ENCODE peak calls at places on chromosomes 13 and 19, in eight cellular contexts. One of them, this sample, is unnamed.

GRCh38 chr19:28633223-28634030 is 579.5 kb downstream of the UQCRFS1 start:
- DNase-seq in stimulated activated CD4-positive, alpha-beta T cell treated with anti-CD3 and anti-CD28 coated beads, Interleukin-1b, Interleukin-23, amount 100 ng/mL, for 1 hour: no peak
- DNase-seq in left kidney: peak; percentile 82
- DNase-seq in activated naive CD4-positive, alpha-beta T cell: peak; percentile 12
- DNase-seq in fibroblast of lung: peak; percentile 38
- DNase-seq in uterus: no peak
- DNase-seq in activated CD4-positive, alpha-beta T cell treated with anti-CD3 and anti-CD28 coated beads for 48 hours: peak; percentile 61
- DNase-seq in lower leg skin: no peak
- DNase-seq in this sample: peak; percentile 72

GRCh38 chr13:43988302-43988701 is 108.6 kb downstream of the LACC1 start:
- DNase-seq in lower leg skin: no peak
- DNase-seq in activated CD4-positive, alpha-beta T cell treated with anti-CD3 and anti-CD28 coated beads for 48 hours: no peak
- DNase-seq in stimulated activated CD4-positive, alpha-beta T cell treated with anti-CD3 and anti-CD28 coated beads, Interleukin-1b, Interleukin-23, amount 100 ng/mL, for 1 hour: no peak
- DNase-seq in uterus: no peak
- DNase-seq in activated naive CD4-positive, alpha-beta T cell: no peak
- DNase-seq in left kidney: no peak
- DNase-seq in fibroblast of lung: no peak
- DNase-seq in this sample: no peak

GRCh38 chr19:31139871-31140505 is 209.2 kb downstream of the TSHZ3 start:
- DNase-seq in fibroblast of lung: peak; percentile 67
- DNase-seq in lower leg skin: peak; percentile 26
- DNase-seq in uterus: no peak
- DNase-seq in left kidney: peak; percentile 67
- DNase-seq in activated naive CD4-positive, alpha-beta T cell: no peak
- DNase-seq in activated CD4-positive, alpha-beta T cell treated with anti-CD3 and anti-CD28 coated beads for 48 hours: no peak
- DNase-seq in stimulated activated CD4-positive, alpha-beta T cell treated with anti-CD3 and anti-CD28 coated beads, Interleukin-1b, Interleukin-23, amount 100 ng/mL, for 1 hour: no peak
- DNase-seq in this sample: no peak

GRCh38 chr19:35236638-35237400 is 8.3 kb upstream of the FAM187B start:
- DNase-seq in stimulated activated CD4-positive, alpha-beta T cell treated with anti-CD3 and anti-CD28 coated beads, Interleukin-1b, Interleukin-23, amount 100 ng/mL, for 1 hour: no peak
- DNase-seq in lower leg skin: peak; percentile 46
- DNase-seq in activated CD4-positive, alpha-beta T cell treated with anti-CD3 and anti-CD28 coated beads for 48 hours: no peak
- DNase-seq in fibroblast of lung: no peak
- DNase-seq in left kidney: no peak
- DNase-seq in uterus: no peak
- DNase-seq in activated naive CD4-positive, alpha-beta T cell: no peak
- DNase-seq in this sample: no peak

GRCh38 chr13:50384724-50385123 is 369.5 kb downstream of the KCNRG start:
- DNase-seq in uterus: no peak
- DNase-seq in activated CD4-positive, alpha-beta T cell treated with anti-CD3 and anti-CD28 coated beads for 48 hours: no peak
- DNase-seq in left kidney: no peak
- DNase-seq in fibroblast of lung: no peak
- DNase-seq in stimulated activated CD4-positive, alpha-beta T cell treated with anti-CD3 and anti-CD28 coated beads, Interleukin-1b, Interleukin-23, amount 100 ng/mL, for 1 hour: no peak
- DNase-seq in activated naive CD4-positive, alpha-beta T cell: no peak
- DNase-seq in lower leg skin: no peak
- DNase-seq in this sample: no peak

GRCh38 chr19:2619076-2619475 is 83.4 kb downstream of the GNG7 start:
- DNase-seq in lower leg skin: no peak
- DNase-seq in uterus: no peak
- DNase-seq in stimulated activated CD4-positive, alpha-beta T cell treated with anti-CD3 and anti-CD28 coated beads, Interleukin-1b, Interleukin-23, amount 100 ng/mL, for 1 hour: no peak
- DNase-seq in activated naive CD4-positive, alpha-beta T cell: no peak
- DNase-seq in activated CD4-positive, alpha-beta T cell treated with anti-CD3 and anti-CD28 coated beads for 48 hours: no peak
- DNase-seq in left kidney: no peak
- DNase-seq in fibroblast of lung: peak; percentile 30
- DNase-seq in this sample: no peak

GRCh38 chr13:71033026-71033425 is 834.0 kb downstream of the DACH1 start:
- DNase-seq in fibroblast of lung: no peak
- DNase-seq in activated CD4-positive, alpha-beta T cell treated with anti-CD3 and anti-CD28 coated beads for 48 hours: no peak
- DNase-seq in uterus: no peak
- DNase-seq in lower leg skin: no peak
- DNase-seq in stimulated activated CD4-positive, alpha-beta T cell treated with anti-CD3 and anti-CD28 coated beads, Interleukin-1b, Interleukin-23, amount 100 ng/mL, for 1 hour: no peak
- DNase-seq in left kidney: no peak
- DNase-seq in activated naive CD4-positive, alpha-beta T cell: no peak
- DNase-seq in this sample: no peak

GRCh38 chr13:41974262-41974900 is 13.5 kb upstream of the VWA8 start:
- DNase-seq in lower leg skin: no peak
- DNase-seq in stimulated activated CD4-positive, alpha-beta T cell treated with anti-CD3 and anti-CD28 coated beads, Interleukin-1b, Interleukin-23, amount 100 ng/mL, for 1 hour: no peak
- DNase-seq in uterus: no peak
- DNase-seq in fibroblast of lung: no peak
- DNase-seq in activated naive CD4-positive, alpha-beta T cell: no peak
- DNase-seq in left kidney: no peak
- DNase-seq in activated CD4-positive, alpha-beta T cell treated with anti-CD3 and anti-CD28 coated beads for 48 hours: no peak
- DNase-seq in this sample: no peak

GRCh38 chr13:90320663-90321062 is 1026.8 kb upstream of the MIR17HG start:
- DNase-seq in lower leg skin: no peak
- DNase-seq in stimulated activated CD4-positive, alpha-beta T cell treated with anti-CD3 and anti-CD28 coated beads, Interleukin-1b, Interleukin-23, amount 100 ng/mL, for 1 hour: no peak
- DNase-seq in uterus: no peak
- DNase-seq in fibroblast of lung: no peak
- DNase-seq in activated naive CD4-positive, alpha-beta T cell: no peak
- DNase-seq in left kidney: no peak
- DNase-seq in activated CD4-positive, alpha-beta T cell treated with anti-CD3 and anti-CD28 coated beads for 48 hours: no peak
- DNase-seq in this sample: no peak

GRCh38 chr19:38561053-38561606 is 56.6 kb downstream of the MAP4K1 start:
- DNase-seq in stimulated activated CD4-positive, alpha-beta T cell treated with anti-CD3 and anti-CD28 coated beads, Interleukin-1b, Interleukin-23, amount 100 ng/mL, for 1 hour: no peak
- DNase-seq in lower leg skin: no peak
- DNase-seq in activated naive CD4-positive, alpha-beta T cell: no peak
- DNase-seq in fibroblast of lung: no peak
- DNase-seq in activated CD4-positive, alpha-beta T cell treated with anti-CD3 and anti-CD28 coated beads for 48 hours: no peak
- DNase-seq in left kidney: no peak
- DNase-seq in uterus: no peak
- DNase-seq in this sample: no peak

GRCh38 chr13:33125821-33126570 is 109.8 kb downstream of the KL start:
- DNase-seq in fibroblast of lung: peak; percentile 95
- DNase-seq in uterus: peak; percentile 86
- DNase-seq in left kidney: peak; percentile 60
- DNase-seq in stimulated activated CD4-positive, alpha-beta T cell treated with anti-CD3 and anti-CD28 coated beads, Interleukin-1b, Interleukin-23, amount 100 ng/mL, for 1 hour: no peak
- DNase-seq in activated CD4-positive, alpha-beta T cell treated with anti-CD3 and anti-CD28 coated beads for 48 hours: no peak
- DNase-seq in activated naive CD4-positive, alpha-beta T cell: no peak
- DNase-seq in lower leg skin: peak; percentile 89
- DNase-seq in this sample: no peak

GRCh38 chr13:45374917-45375316 is 33.9 kb upstream of the TPT1 start:
- DNase-seq in left kidney: no peak
- DNase-seq in uterus: no peak
- DNase-seq in fibroblast of lung: no peak
- DNase-seq in activated CD4-positive, alpha-beta T cell treated with anti-CD3 and anti-CD28 coated beads for 48 hours: no peak
- DNase-seq in stimulated activated CD4-positive, alpha-beta T cell treated with anti-CD3 and anti-CD28 coated beads, Interleukin-1b, Interleukin-23, amount 100 ng/mL, for 1 hour: no peak
- DNase-seq in activated naive CD4-positive, alpha-beta T cell: no peak
- DNase-seq in lower leg skin: no peak
- DNase-seq in this sample: no peak

GRCh38 chr19:40284501-40285352 is at the start of gene AKT2:
- DNase-seq in fibroblast of lung: peak; percentile 49
- DNase-seq in left kidney: peak; percentile 94
- DNase-seq in uterus: peak; percentile 64
- DNase-seq in stimulated activated CD4-positive, alpha-beta T cell treated with anti-CD3 and anti-CD28 coated beads, Interleukin-1b, Interleukin-23, amount 100 ng/mL, for 1 hour: peak; percentile 41
- DNase-seq in activated naive CD4-positive, alpha-beta T cell: peak; percentile 59
- DNase-seq in lower leg skin: no peak
- DNase-seq in activated CD4-positive, alpha-beta T cell treated with anti-CD3 and anti-CD28 coated beads for 48 hours: peak; percentile 67
- DNase-seq in this sample: peak; percentile 98

GRCh38 chr13:106449096-106449495 is 86.4 kb downstream of the EFNB2 start:
- DNase-seq in left kidney: no peak
- DNase-seq in activated CD4-positive, alpha-beta T cell treated with anti-CD3 and anti-CD28 coated beads for 48 hours: no peak
- DNase-seq in lower leg skin: peak; percentile 36
- DNase-seq in fibroblast of lung: no peak
- DNase-seq in activated naive CD4-positive, alpha-beta T cell: no peak
- DNase-seq in stimulated activated CD4-positive, alpha-beta T cell treated with anti-CD3 and anti-CD28 coated beads, Interleukin-1b, Interleukin-23, amount 100 ng/mL, for 1 hour: no peak
- DNase-seq in uterus: no peak
- DNase-seq in this sample: no peak

GRCh38 chr13:112728375-112729126 is 38.7 kb downstream of the ATP11A start:
- DNase-seq in left kidney: no peak
- DNase-seq in stimulated activated CD4-positive, alpha-beta T cell treated with anti-CD3 and anti-CD28 coated beads, Interleukin-1b, Interleukin-23, amount 100 ng/mL, for 1 hour: no peak
- DNase-seq in uterus: no peak
- DNase-seq in activated CD4-positive, alpha-beta T cell treated with anti-CD3 and anti-CD28 coated beads for 48 hours: no peak
- DNase-seq in fibroblast of lung: no peak
- DNase-seq in activated naive CD4-positive, alpha-beta T cell: no peak
- DNase-seq in lower leg skin: no peak
- DNase-seq in this sample: no peak

GRCh38 chr19:32287811-32288227 is 57.6 kb upstream of the ZNF507 start:
- DNase-seq in left kidney: peak; percentile 87
- DNase-seq in fibroblast of lung: peak; percentile 77
- DNase-seq in stimulated activated CD4-positive, alpha-beta T cell treated with anti-CD3 and anti-CD28 coated beads, Interleukin-1b, Interleukin-23, amount 100 ng/mL, for 1 hour: no peak
- DNase-seq in activated naive CD4-positive, alpha-beta T cell: no peak
- DNase-seq in uterus: peak; percentile 62
- DNase-seq in activated CD4-positive, alpha-beta T cell treated with anti-CD3 and anti-CD28 coated beads for 48 hours: peak; percentile 40
- DNase-seq in lower leg skin: peak; percentile 93
- DNase-seq in this sample: peak; percentile 34

This sample was measured in H1.